ENCODE peak calls at places on chromosome 7, in seven cellular contexts. One of them, this sample, is unnamed.

GRCh38 chr7:2214636-2215035 is 18.1 kb downstream of the MAD1L1 start:
- DNase-seq in fibroblast of mammary gland: no peak
- DNase-seq in cardiac muscle cell: no peak
- DNase-seq in neural progenitor cell: no peak
- DNase-seq in astrocyte of the spinal cord: no peak
- DNase-seq in GM23338: no peak
- DNase-seq in brain microvascular endothelial cell: no peak
- DNase-seq in this sample: no peak

GRCh38 chr7:45968856-45969536 is 47.9 kb upstream of the IGFBP3 start:
- DNase-seq in fibroblast of mammary gland: no peak
- DNase-seq in GM23338: no peak
- DNase-seq in neural progenitor cell: no peak
- DNase-seq in astrocyte of the spinal cord: no peak
- DNase-seq in brain microvascular endothelial cell: no peak
- DNase-seq in cardiac muscle cell: no peak
- DNase-seq in this sample: no peak

GRCh38 chr7:55132890-55133551 is 114.2 kb downstream of the EGFR start:
- DNase-seq in GM23338: no peak
- DNase-seq in brain microvascular endothelial cell: peak; percentile 99
- DNase-seq in neural progenitor cell: no peak
- DNase-seq in astrocyte of the spinal cord: peak; percentile 99
- DNase-seq in fibroblast of mammary gland: peak; percentile 99
- DNase-seq in cardiac muscle cell: peak; percentile 94
- DNase-seq in this sample: no peak

GRCh38 chr7:44415047-44415446 is 75.4 kb downstream of the NUDCD3 start:
- DNase-seq in GM23338: no peak
- DNase-seq in astrocyte of the spinal cord: peak; percentile 25
- DNase-seq in brain microvascular endothelial cell: no peak
- DNase-seq in neural progenitor cell: no peak
- DNase-seq in fibroblast of mammary gland: no peak
- DNase-seq in cardiac muscle cell: no peak
- DNase-seq in this sample: no peak

GRCh38 chr7:81937091-81937490 is 167.2 kb upstream of the HGF start:
- DNase-seq in neural progenitor cell: no peak
- DNase-seq in astrocyte of the spinal cord: no peak
- DNase-seq in cardiac muscle cell: no peak
- DNase-seq in brain microvascular endothelial cell: no peak
- DNase-seq in GM23338: no peak
- DNase-seq in fibroblast of mammary gland: peak; percentile 47
- DNase-seq in this sample: no peak

GRCh38 chr7:69403169-69403568 is 195.1 kb upstream of the AUTS2 start:
- DNase-seq in astrocyte of the spinal cord: no peak
- DNase-seq in neural progenitor cell: peak; percentile 24
- DNase-seq in fibroblast of mammary gland: peak; percentile 16
- DNase-seq in GM23338: peak; percentile 62
- DNase-seq in brain microvascular endothelial cell: no peak
- DNase-seq in cardiac muscle cell: peak; percentile 19
- DNase-seq in this sample: no peak

GRCh38 chr7:91355680-91356435 is 91.6 kb downstream of the FZD1 start:
- DNase-seq in astrocyte of the spinal cord: no peak
- DNase-seq in GM23338: peak; percentile 65
- DNase-seq in fibroblast of mammary gland: no peak
- DNase-seq in neural progenitor cell: peak; percentile 36
- DNase-seq in cardiac muscle cell: no peak
- DNase-seq in brain microvascular endothelial cell: no peak
- DNase-seq in this sample: no peak

GRCh38 chr7:91436655-91437054 is 172.4 kb downstream of the FZD1 start:
- DNase-seq in neural progenitor cell: no peak
- DNase-seq in brain microvascular endothelial cell: no peak
- DNase-seq in astrocyte of the spinal cord: no peak
- DNase-seq in GM23338: peak; percentile 8
- DNase-seq in fibroblast of mammary gland: no peak
- DNase-seq in cardiac muscle cell: no peak
- DNase-seq in this sample: no peak

GRCh38 chr7:81462672-81463071 is 307.2 kb downstream of the HGF start:
- DNase-seq in neural progenitor cell: no peak
- DNase-seq in fibroblast of mammary gland: peak; percentile 72
- DNase-seq in brain microvascular endothelial cell: peak; percentile 86
- DNase-seq in cardiac muscle cell: peak; percentile 37
- DNase-seq in GM23338: no peak
- DNase-seq in astrocyte of the spinal cord: peak; percentile 60
- DNase-seq in this sample: no peak

GRCh38 chr7:139548302-139549028 is 25.0 kb downstream of the CLEC2L start:
- DNase-seq in neural progenitor cell: no peak
- DNase-seq in astrocyte of the spinal cord: no peak
- DNase-seq in fibroblast of mammary gland: no peak
- DNase-seq in cardiac muscle cell: no peak
- DNase-seq in GM23338: no peak
- DNase-seq in brain microvascular endothelial cell: no peak
- DNase-seq in this sample: no peak

GRCh38 chr7:86094166-86094669 is 549.5 kb upstream of the GRM3 start:
- DNase-seq in GM23338: no peak
- DNase-seq in brain microvascular endothelial cell: no peak
- DNase-seq in astrocyte of the spinal cord: no peak
- DNase-seq in neural progenitor cell: no peak
- DNase-seq in fibroblast of mammary gland: no peak
- DNase-seq in cardiac muscle cell: no peak
- DNase-seq in this sample: no peak

GRCh38 chr7:44959956-44960640 is 18.7 kb downstream of the MYO1G start:
- DNase-seq in fibroblast of mammary gland: no peak
- DNase-seq in astrocyte of the spinal cord: no peak
- DNase-seq in neural progenitor cell: no peak
- DNase-seq in brain microvascular endothelial cell: no peak
- DNase-seq in GM23338: no peak
- DNase-seq in cardiac muscle cell: no peak
- DNase-seq in this sample: no peak

GRCh38 chr7:13981070-13981469 is 8.4 kb downstream of the ETV1 start:
- DNase-seq in brain microvascular endothelial cell: peak; percentile 93
- DNase-seq in fibroblast of mammary gland: peak; percentile 99
- DNase-seq in neural progenitor cell: peak; percentile 50
- DNase-seq in astrocyte of the spinal cord: peak; percentile 98
- DNase-seq in GM23338: peak; percentile 56
- DNase-seq in cardiac muscle cell: peak; percentile 97
- DNase-seq in this sample: peak; percentile 44

GRCh38 chr7:1117321-1117928 is 29.5 kb downstream of the GPER1 start:
- DNase-seq in astrocyte of the spinal cord: no peak
- DNase-seq in brain microvascular endothelial cell: no peak
- DNase-seq in GM23338: no peak
- DNase-seq in cardiac muscle cell: no peak
- DNase-seq in neural progenitor cell: no peak
- DNase-seq in fibroblast of mammary gland: no peak
- DNase-seq in this sample: no peak

GRCh38 chr7:82441916-82442478 is 1.6 kb downstream of the CACNA2D1 start:
- DNase-seq in astrocyte of the spinal cord: peak; percentile 33
- DNase-seq in cardiac muscle cell: peak; percentile 38
- DNase-seq in brain microvascular endothelial cell: no peak
- DNase-seq in fibroblast of mammary gland: peak; percentile 28
- DNase-seq in GM23338: peak; percentile 91
- DNase-seq in neural progenitor cell: peak; percentile 44
- DNase-seq in this sample: no peak

GRCh38 chr7:100640438-100641410 is 628 bp downstream of the TFR2 start:
- DNase-seq in cardiac muscle cell: no peak
- DNase-seq in astrocyte of the spinal cord: no peak
- DNase-seq in GM23338: no peak
- DNase-seq in fibroblast of mammary gland: no peak
- DNase-seq in neural progenitor cell: no peak
- DNase-seq in brain microvascular endothelial cell: no peak
- DNase-seq in this sample: no peak

GRCh38 chr7:134782121-134782623 is 2.7 kb downstream of the CALD1 start:
- DNase-seq in brain microvascular endothelial cell: no peak
- DNase-seq in astrocyte of the spinal cord: peak; percentile 60
- DNase-seq in neural progenitor cell: no peak
- DNase-seq in cardiac muscle cell: peak; percentile 66
- DNase-seq in GM23338: no peak
- DNase-seq in fibroblast of mammary gland: peak; percentile 65
- DNase-seq in this sample: no peak

GRCh38 chr7:154167807-154168206 is 115.6 kb downstream of the DPP6 start:
- DNase-seq in cardiac muscle cell: no peak
- DNase-seq in GM23338: no peak
- DNase-seq in brain microvascular endothelial cell: no peak
- DNase-seq in astrocyte of the spinal cord: no peak
- DNase-seq in neural progenitor cell: no peak
- DNase-seq in fibroblast of mammary gland: no peak
- DNase-seq in this sample: no peak

GRCh38 chr7:61111-61510 is 131.3 kb upstream of the FAM20C start:
- DNase-seq in brain microvascular endothelial cell: no peak
- DNase-seq in astrocyte of the spinal cord: no peak
- DNase-seq in neural progenitor cell: no peak
- DNase-seq in GM23338: no peak
- DNase-seq in cardiac muscle cell: no peak
- DNase-seq in fibroblast of mammary gland: no peak
- DNase-seq in this sample: peak; percentile 7

GRCh38 chr7:5423844-5424688 is 432 bp upstream of the TNRC18 start:
- DNase-seq in neural progenitor cell: peak; percentile 98
- DNase-seq in astrocyte of the spinal cord: peak; percentile 100
- DNase-seq in fibroblast of mammary gland: peak; percentile 99
- DNase-seq in brain microvascular endothelial cell: peak; percentile 99
- DNase-seq in cardiac muscle cell: peak; percentile 100
- DNase-seq in GM23338: peak; percentile 98
- DNase-seq in this sample: peak; percentile 98

GRCh38 chr7:136923111-136923510 is 54.7 kb downstream of the CHRM2 start:
- DNase-seq in astrocyte of the spinal cord: peak; percentile 69
- DNase-seq in fibroblast of mammary gland: peak; percentile 30
- DNase-seq in neural progenitor cell: no peak
- DNase-seq in brain microvascular endothelial cell: peak; percentile 68
- DNase-seq in GM23338: no peak
- DNase-seq in cardiac muscle cell: peak; percentile 51
- DNase-seq in this sample: no peak

GRCh38 chr7:151707757-151708156 is 169.2 kb downstream of the PRKAG2 start:
- DNase-seq in neural progenitor cell: no peak
- DNase-seq in brain microvascular endothelial cell: no peak
- DNase-seq in GM23338: no peak
- DNase-seq in fibroblast of mammary gland: no peak
- DNase-seq in astrocyte of the spinal cord: no peak
- DNase-seq in cardiac muscle cell: no peak
- DNase-seq in this sample: no peak
- TF ChIP-seq CTCF in neural progenitor cell: peak; percentile 23
- TF ChIP-seq CTCF in brain microvascular endothelial cell: no peak
- TF ChIP-seq CTCF in GM23338: peak; percentile 48
- TF ChIP-seq CTCF in fibroblast of mammary gland: no peak
- TF ChIP-seq CTCF in astrocyte of the spinal cord: no peak
- TF ChIP-seq CTCF in cardiac muscle cell: no peak
- TF ChIP-seq CTCF in this sample: no peak

DNA sequence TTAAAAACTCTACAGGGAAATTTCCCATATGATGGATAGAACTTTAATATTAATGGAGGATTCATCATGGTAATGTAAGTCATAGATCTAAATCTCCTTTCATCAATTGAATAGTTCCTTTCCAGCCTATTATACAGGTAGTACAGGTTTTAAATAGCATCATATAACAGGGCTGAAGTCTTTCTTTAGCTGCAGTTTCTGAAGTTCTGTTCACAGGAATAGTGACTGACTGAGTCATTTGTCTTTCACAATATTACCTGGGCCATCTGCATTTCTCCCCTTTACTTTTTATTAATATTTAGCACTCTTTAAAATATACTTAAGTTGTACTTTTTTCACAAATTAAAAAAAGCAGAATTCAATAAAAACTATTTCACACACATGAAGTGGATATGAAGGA is 12.6 kb upstream of the NPVF start:
- DNase-seq in fibroblast of mammary gland: no peak
- DNase-seq in brain microvascular endothelial cell: no peak
- DNase-seq in neural progenitor cell: no peak
- DNase-seq in astrocyte of the spinal cord: no peak
- DNase-seq in cardiac muscle cell: no peak
- DNase-seq in GM23338: no peak
- DNase-seq in this sample: no peak
- H3K4me3 ChIP-seq in fibroblast of mammary gland: no peak overlapping the region
- H3K4me3 ChIP-seq in brain microvascular endothelial cell: no peak overlapping the region
- H3K4me3 ChIP-seq in neural progenitor cell: no peak overlapping the region
- H3K4me3 ChIP-seq in astrocyte of the spinal cord: no peak overlapping the region
- H3K4me3 ChIP-seq in cardiac muscle cell: no peak overlapping the region
- H3K4me3 ChIP-seq in GM23338: no peak overlapping the region
- H3K4me3 ChIP-seq in this sample: no peak overlapping the region

GRCh38 chr7:107982918-107983389 is 20.0 kb downstream of the LAMB1 start:
- DNase-seq in neural progenitor cell: no peak
- DNase-seq in astrocyte of the spinal cord: peak; percentile 24
- DNase-seq in fibroblast of mammary gland: peak; percentile 56
- DNase-seq in cardiac muscle cell: no peak
- DNase-seq in brain microvascular endothelial cell: no peak
- DNase-seq in GM23338: no peak
- DNase-seq in this sample: no peak
- TF ChIP-seq CTCF in neural progenitor cell: peak; percentile 29
- TF ChIP-seq CTCF in astrocyte of the spinal cord: peak; percentile 42
- TF ChIP-seq CTCF in fibroblast of mammary gland: no peak
- TF ChIP-seq CTCF in cardiac muscle cell: peak; percentile 32
- TF ChIP-seq CTCF in brain microvascular endothelial cell: peak; percentile 55
- TF ChIP-seq CTCF in GM23338: no peak
- TF ChIP-seq CTCF in this sample: no peak

GRCh38 chr7:39560398-39560797 is 5.8 kb upstream of the YAE1 start:
- DNase-seq in cardiac muscle cell: peak; percentile 17
- DNase-seq in GM23338: no peak
- DNase-seq in fibroblast of mammary gland: peak; percentile 30
- DNase-seq in astrocyte of the spinal cord: no peak
- DNase-seq in brain microvascular endothelial cell: no peak
- DNase-seq in neural progenitor cell: no peak
- DNase-seq in this sample: no peak

GRCh38 chr7:39557222-39557621 is 9.0 kb upstream of the YAE1 start:
- DNase-seq in fibroblast of mammary gland: no peak
- DNase-seq in brain microvascular endothelial cell: no peak
- DNase-seq in astrocyte of the spinal cord: no peak
- DNase-seq in cardiac muscle cell: no peak
- DNase-seq in GM23338: no peak
- DNase-seq in neural progenitor cell: no peak
- DNase-seq in this sample: no peak

GRCh38 chr7:39554583-39555140 is 11.5 kb upstream of the YAE1 start:
- DNase-seq in fibroblast of mammary gland: no peak
- DNase-seq in GM23338: no peak
- DNase-seq in astrocyte of the spinal cord: no peak
- DNase-seq in brain microvascular endothelial cell: no peak
- DNase-seq in cardiac muscle cell: peak; percentile 16
- DNase-seq in neural progenitor cell: no peak
- DNase-seq in this sample: no peak
- H3K4me3 ChIP-seq in fibroblast of mammary gland: no peak overlapping the region
- H3K4me3 ChIP-seq in GM23338: no peak overlapping the region
- H3K4me3 ChIP-seq in astrocyte of the spinal cord: no peak overlapping the region
- H3K4me3 ChIP-seq in brain microvascular endothelial cell: no peak overlapping the region
- H3K4me3 ChIP-seq in cardiac muscle cell: no peak overlapping the region
- H3K4me3 ChIP-seq in neural progenitor cell: no peak overlapping the region
- H3K4me3 ChIP-seq in this sample: no peak overlapping the region

GRCh38 chr7:38451840-38452239 is 178.4 kb upstream of the TARP start:
- DNase-seq in astrocyte of the spinal cord: peak; percentile 53
- DNase-seq in neural progenitor cell: peak; percentile 49
- DNase-seq in brain microvascular endothelial cell: peak; percentile 29
- DNase-seq in fibroblast of mammary gland: peak; percentile 82
- DNase-seq in GM23338: peak; percentile 62
- DNase-seq in cardiac muscle cell: peak; percentile 72
- DNase-seq in this sample: no peak
- TF ChIP-seq CTCF in astrocyte of the spinal cord: peak; percentile 36
- TF ChIP-seq CTCF in neural progenitor cell: peak; percentile 52
- TF ChIP-seq CTCF in brain microvascular endothelial cell: peak; percentile 53
- TF ChIP-seq CTCF in fibroblast of mammary gland: peak; percentile 62
- TF ChIP-seq CTCF in GM23338: peak; percentile 68
- TF ChIP-seq CTCF in cardiac muscle cell: peak; percentile 42
- TF ChIP-seq CTCF in this sample: no peak

GRCh38 chr7:33964417-33965115 is 59.2 kb downstream of the BMPER start:
- DNase-seq in fibroblast of mammary gland: no peak
- DNase-seq in GM23338: no peak
- DNase-seq in brain microvascular endothelial cell: no peak
- DNase-seq in neural progenitor cell: no peak
- DNase-seq in astrocyte of the spinal cord: no peak
- DNase-seq in cardiac muscle cell: peak; percentile 38
- DNase-seq in this sample: no peak
- H3K4me3 ChIP-seq in fibroblast of mammary gland: no peak overlapping the region
- H3K4me3 ChIP-seq in GM23338: no peak overlapping the region
- H3K4me3 ChIP-seq in brain microvascular endothelial cell: no peak overlapping the region
- H3K4me3 ChIP-seq in neural progenitor cell: no peak overlapping the region
- H3K4me3 ChIP-seq in astrocyte of the spinal cord: no peak overlapping the region
- H3K4me3 ChIP-seq in cardiac muscle cell: no peak overlapping the region
- H3K4me3 ChIP-seq in this sample: no peak overlapping the region

This sample was measured in body of pancreas.